ENCODE peak calls at places on chromosomes 6 and 20, in six cellular contexts. I is GM23338, G is lower lobe of right lung, C is HFFc6, R is Caco-2, U is neural crest cell. Z is an unnamed sample.
A peak's percentile ranks its signal among the peaks of the same experiment; 100 is the strongest.

GRCh38 chr6:12051861-12052368 is 39.8 kb downstream of the HIVEP1 start:
- DNase-seq in G (no peak), R (no peak), I (no peak), C (no peak), U (no peak), Z (no peak)

GRCh38 chr6:148885920-148886845 is 139.4 kb downstream of the UST start:
- DNase-seq in I (peak; percentile 31), C (no peak), U (no peak), G (no peak), R (no peak), Z (no peak)

GRCh38 chr20:40218971-40219370 is 470.1 kb downstream of the MAFB start:
- DNase-seq in U (no peak), G (no peak), I (no peak), C (no peak), R (no peak), Z (no peak)

GRCh38 chr20:38875170-38875993 is 50.8 kb upstream of the FAM83D start:
- DNase-seq in I (no peak), R (no peak), U (no peak), C (no peak), G (no peak), Z (peak; percentile 66)

GRCh38 chr20:31853481-31853880 is 8.1 kb upstream of the FOXS1 start:
- DNase-seq in C (no peak), R (peak; percentile 33), U (no peak), I (no peak), G (no peak), Z (peak; percentile 62)

GRCh38 chr6:130178692-130179091 is 44.1 kb downstream of the SAMD3 start:
- DNase-seq in G (no peak), I (no peak), U (no peak), R (peak; percentile 52), C (peak; percentile 81), Z (peak; percentile 71)

GRCh38 chr6:47663462-47664216 is 34.7 kb upstream of the ADGRF4 start:
- DNase-seq in C (no peak), G (no peak), R (no peak), U (no peak), I (peak; percentile 72), Z (no peak)

GRCh38 chr20:44610313-44610965 is 28.1 kb downstream of the PKIG start:
- DNase-seq in U (no peak), I (no peak), G (no peak), C (no peak), R (no peak), Z (no peak)

GRCh38 chr6:128570439-128571063 is 50.2 kb upstream of the PTPRK start:
- DNase-seq in R (no peak), U (no peak), C (no peak), G (no peak), I (no peak), Z (no peak)

GRCh38 chr20:19506021-19506420 is 252.0 kb upstream of the RIN2 start:
- DNase-seq in C (no peak), I (no peak), R (no peak), G (no peak), U (no peak), Z (no peak)

GRCh38 chr20:16368645-16369292 is 204.5 kb downstream of the KIF16B start:
- DNase-seq in R (peak; percentile 52), C (no peak), I (peak; percentile 23), U (no peak), G (no peak), Z (no peak)

GRCh38 chr20:19589731-19590362 is 168.2 kb upstream of the RIN2 start:
- DNase-seq in C (no peak), R (no peak), G (no peak), I (no peak), U (no peak), Z (no peak)

GRCh38 chr20:20594171-20594530 is 118.3 kb downstream of the RALGAPA2 start:
- DNase-seq in I (peak; percentile 73), C (peak; percentile 28), R (no peak), U (no peak), G (no peak), Z (no peak)

GRCh38 chr6:33410711-33411631 is at the start of gene PHF1:
- DNase-seq in U (peak; percentile 51), G (peak; percentile 78), I (peak; percentile 58), R (no peak), C (no peak), Z (no peak)

GRCh38 chr6:2188856-2189384 is 56.5 kb downstream of the GMDS start:
- DNase-seq in I (no peak), G (no peak), U (no peak), C (no peak), R (no peak), Z (no peak)

GRCh38 chr20:59770270-59770669 is 163.2 kb downstream of the SYCP2 start:
- DNase-seq in R (no peak), U (no peak), I (peak; percentile 49), G (no peak), C (no peak), Z (peak; percentile 63)

GRCh38 chr20:917416-917815 is 1.3 kb upstream of the ANGPT4 start:
- DNase-seq in G (no peak), I (no peak), C (no peak), R (no peak), U (no peak), Z (no peak)
- TF ChIP-seq CTCF in G (no peak), I (no peak), C (no peak), R (no peak), U (no peak), Z (no peak)

GRCh38 chr6:99425647-99426453 is 742 bp upstream of the PNISR start:
- DNase-seq in G (peak; percentile 90), U (peak; percentile 80), I (peak; percentile 95), R (peak; percentile 91), C (peak; percentile 78), Z (peak; percentile 73)
- TF ChIP-seq CTCF in G (peak; percentile 37), U (peak; percentile 57), I (peak; percentile 59), R (peak; percentile 69), C (peak; percentile 76), Z (peak; percentile 69)

DNA sequence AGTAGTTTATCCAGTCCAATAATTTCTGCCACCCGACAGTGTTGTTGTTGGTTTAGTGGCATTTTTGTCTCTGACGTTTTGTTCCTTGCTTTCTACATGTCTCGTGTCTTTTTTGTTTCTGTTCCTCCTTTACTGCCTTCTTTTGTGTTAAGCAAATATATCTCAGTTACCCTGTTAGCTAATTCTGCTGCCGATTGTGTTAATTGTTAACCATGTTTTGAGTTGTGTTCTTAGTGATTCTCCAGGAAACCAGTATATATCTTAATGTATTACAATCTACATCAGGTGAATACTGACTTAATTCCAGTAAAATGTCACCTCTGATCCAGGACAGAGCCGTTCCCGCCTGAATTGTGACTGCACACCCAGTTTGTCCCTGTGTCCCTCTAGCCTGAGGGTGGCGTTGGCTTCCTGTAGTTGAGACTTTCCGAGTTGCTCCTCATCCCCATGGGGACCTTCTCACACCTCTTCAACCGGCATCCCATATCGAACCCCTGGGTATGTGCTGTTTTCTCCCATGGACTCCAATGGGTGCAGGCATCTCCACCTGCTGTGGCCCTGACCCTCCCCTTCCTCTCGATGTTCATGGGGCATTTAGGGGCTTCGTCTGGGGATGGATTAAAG is 35.8 kb upstream of the BHLHE23 start:
- DNase-seq in R (no peak), C (no peak), G (peak; percentile 10), U (no peak), I (no peak), Z (peak; percentile 57)
- TF ChIP-seq CTCF in R (peak; percentile 37), C (no peak), G (no peak), U (no peak), I (peak; percentile 44), Z (no peak)

GRCh38 chr6:99614430-99615161 is 8.0 kb downstream of the PRDM13 start:
- DNase-seq in C (no peak), U (no peak), R (no peak), G (peak; percentile 51), I (peak; percentile 83), Z (no peak)
- TF ChIP-seq CTCF in C (no peak), U (peak; percentile 34), R (peak; percentile 27), G (no peak), I (no peak), Z (no peak)

GRCh38 chr20:43467589-43467988 is 9.9 kb downstream of the SRSF6 start:
- DNase-seq in R (no peak), I (no peak), G (no peak), C (no peak), U (no peak), Z (no peak)

GRCh38 chr20:43477193-43477592 is 19.5 kb downstream of the SRSF6 start:
- DNase-seq in U (no peak), I (no peak), C (no peak), R (no peak), G (no peak), Z (no peak)

GRCh38 chr20:43477634-43478033 is 19.9 kb downstream of the SRSF6 start:
- DNase-seq in G (no peak), C (no peak), R (no peak), I (no peak), U (no peak), Z (no peak)

DNA sequence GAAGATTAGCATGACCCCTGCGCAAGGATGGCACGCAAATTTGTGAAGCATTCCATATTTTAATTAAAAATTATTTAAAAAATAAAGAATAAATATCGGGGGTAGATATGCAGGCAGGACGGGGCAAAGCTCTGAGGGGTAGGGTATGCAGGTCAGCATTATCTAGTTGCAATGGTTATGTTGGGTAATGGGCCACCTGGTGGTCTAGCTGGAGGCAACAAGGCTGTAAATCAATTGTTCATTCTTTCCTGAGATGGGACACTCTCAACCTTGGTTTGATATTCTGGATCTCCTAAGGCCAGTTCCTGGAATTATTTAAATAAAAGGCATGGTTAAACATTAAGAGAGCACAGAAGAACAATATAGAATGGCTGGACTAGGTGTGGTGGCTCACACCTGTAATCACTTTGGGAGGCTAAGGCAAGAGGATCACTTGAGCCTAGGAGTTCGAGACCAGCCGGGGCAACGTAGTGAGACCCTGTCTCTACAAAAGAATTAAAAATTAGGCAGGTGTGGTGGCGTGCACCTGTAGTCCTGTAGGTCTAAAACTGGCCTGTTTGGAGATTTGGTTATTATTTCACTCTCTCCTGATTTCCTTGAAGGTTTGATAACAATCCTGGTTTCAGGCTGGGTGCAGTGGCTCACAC is 15.5 kb downstream of the SRSF6 start:
- DNase-seq in R (no peak), U (no peak), G (no peak), C (no peak), I (peak; percentile 32), Z (no peak)
- TF ChIP-seq CTCF in R (peak; percentile 46), U (no peak), G (no peak), C (no peak), I (peak; percentile 33), Z (no peak)

DNA sequence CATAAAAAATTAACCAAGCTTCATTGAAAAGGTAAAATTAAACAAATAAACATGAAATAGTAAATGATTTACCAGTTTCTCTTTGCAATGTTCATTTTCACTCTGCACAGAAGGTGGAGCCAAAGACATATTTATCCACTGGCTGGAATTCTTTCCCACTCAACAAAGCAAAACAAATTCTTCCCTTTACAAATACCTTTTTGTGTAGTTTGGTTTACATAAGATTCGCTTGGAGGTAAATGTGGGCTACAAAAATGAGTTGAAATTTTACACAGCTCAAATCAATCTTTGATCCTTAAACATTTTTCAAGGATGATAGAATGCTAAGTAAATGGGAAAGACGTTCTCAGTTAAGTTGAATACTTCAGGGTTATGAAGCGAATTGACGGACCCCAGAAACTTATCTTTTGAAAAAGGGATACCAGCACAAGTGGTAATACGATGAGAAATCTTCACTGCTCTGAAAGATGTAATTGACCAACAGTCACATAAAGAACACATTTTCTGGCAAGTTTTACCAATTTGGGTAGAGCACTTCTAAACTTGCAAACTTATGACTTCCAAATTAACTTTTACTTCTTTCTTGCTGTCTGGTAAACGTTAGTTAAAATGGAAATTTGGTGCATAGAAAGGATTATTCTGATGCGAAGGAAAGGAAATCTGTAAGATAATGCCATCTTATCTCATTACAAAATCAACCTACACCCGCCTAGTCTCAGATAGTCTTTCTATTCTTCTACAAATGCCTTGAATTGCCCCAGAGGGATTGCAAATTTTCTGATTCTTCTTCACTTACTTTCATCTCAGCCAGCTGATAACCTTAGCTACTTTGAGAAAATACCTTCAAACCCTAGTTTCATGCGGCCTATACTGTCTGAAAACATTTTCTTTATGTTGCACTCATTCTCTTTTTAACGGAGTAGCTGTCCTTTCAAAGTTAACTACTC is 4.7 kb upstream of the GJA1 start:
- DNase-seq in I (peak; percentile 70), R (no peak), U (no peak), C (peak; percentile 37), G (no peak), Z (no peak)
- TF ChIP-seq CTCF in I (peak; percentile 80), R (peak; percentile 69), U (peak; percentile 90), C (peak; percentile 85), G (peak; percentile 68), Z (peak; percentile 89)